ENCODE peak calls at places on chromosome 1, in ten cellular contexts. K, F, Y, W, B, A, R, D, I and V are unnamed samples.

GRCh38 chr1:35274197-35274596 is 5.7 kb downstream of the ZMYM4 start:
- DNase-seq in K (no peak), F (no peak), Y (no peak), W (no peak), B (no peak), A (no peak), R (no peak), D (no peak), I (no peak), V (no peak)

GRCh38 chr1:54013393-54014008 is 4.5 kb downstream of the LDLRAD1 start:
- DNase-seq in K (no peak), F (no peak), Y (no peak), W (no peak), B (no peak), A (no peak), R (no peak), D (no peak), I (no peak), V (no peak)

GRCh38 chr1:154626456-154627246 is 18.7 kb upstream of the ADAR start:
- DNase-seq in K (no peak), F (peak), Y (no peak), W (no peak), B (peak), A (no peak), R (no peak), D (no peak), I (no peak), V (no peak)

GRCh38 chr1:201982082-201982922 is at the start of gene RNPEP:
- DNase-seq in K (peak), F (peak), Y (peak), W (peak), B (peak), A (peak), R (peak), D (peak), I (peak), V (peak)

GRCh38 chr1:162193815-162194214 is 124.3 kb downstream of the NOS1AP start:
- DNase-seq in K (no peak), F (no peak), Y (no peak), W (no peak), B (no peak), A (no peak), R (no peak), D (no peak), I (no peak), V (no peak)

GRCh38 chr1:212873518-212873917 is 15.4 kb downstream of the FLVCR1 start:
- DNase-seq in K (no peak), F (no peak), Y (no peak), W (no peak), B (no peak), A (no peak), R (no peak), D (no peak), I (no peak), V (no peak)

GRCh38 chr1:19047373-19047772 is 90.9 kb upstream of the IFFO2 start:
- DNase-seq in K (no peak), F (no peak), Y (no peak), W (no peak), B (no peak), A (no peak), R (no peak), D (no peak), I (no peak), V (no peak)

GRCh38 chr1:29688477-29689365 is 452.4 kb downstream of the PTPRU start:
- DNase-seq in K (peak), F (peak), Y (peak), W (no peak), B (peak), A (no peak), R (no peak), D (peak), I (peak), V (peak)

GRCh38 chr1:226778657-226779058 is 39.6 kb upstream of the ITPKB start:
- DNase-seq in K (peak), F (peak), Y (peak), W (peak), B (peak), A (peak), R (peak), D (peak), I (peak), V (peak)

GRCh38 chr1:11842154-11843041 is 5.2 kb downstream of the NPPA start:
- DNase-seq in K (no peak), F (no peak), Y (peak), W (no peak), B (peak), A (peak), R (no peak), D (no peak), I (no peak), V (no peak)

GRCh38 chr1:10694274-10694632 is 102.2 kb downstream of the CASZ1 start:
- DNase-seq in K (peak), F (peak), Y (no peak), W (no peak), B (peak), A (no peak), R (no peak), D (no peak), I (peak), V (peak)

GRCh38 chr1:32701421-32701911 is 1.1 kb downstream of the SYNC start:
- DNase-seq in K (no peak), F (no peak), Y (peak), W (no peak), B (no peak), A (peak), R (no peak), D (peak), I (no peak), V (no peak)

GRCh38 chr1:21294266-21295058 is 4.2 kb upstream of the ECE1 start:
- DNase-seq in K (no peak), F (peak), Y (no peak), W (peak), B (no peak), A (no peak), R (peak), D (no peak), I (no peak), V (peak)

GRCh38 chr1:27015260-27015659 is 2.6 kb upstream of the TENT5B start:
- DNase-seq in K (no peak), F (no peak), Y (no peak), W (no peak), B (no peak), A (no peak), R (no peak), D (no peak), I (no peak), V (no peak)

GRCh38 chr1:100361249-100362089 is 9.2 kb downstream of the CDC14A start:
- DNase-seq in K (no peak), F (no peak), Y (no peak), W (no peak), B (no peak), A (no peak), R (no peak), D (no peak), I (no peak), V (no peak)

GRCh38 chr1:228867093-228867950 is 132.0 kb downstream of the RHOU start:
- DNase-seq in K (no peak), F (no peak), Y (no peak), W (peak), B (peak), A (no peak), R (no peak), D (no peak), I (no peak), V (peak)

GRCh38 chr1:211135342-211135950 is 1.5 kb upstream of the KCNH1 start:
- DNase-seq in K (peak), F (peak), Y (peak), W (no peak), B (peak), A (no peak), R (no peak), D (peak), I (no peak), V (peak)

GRCh38 chr1:3898994-3899775 is 887 bp downstream of the C1orf174 start:
- DNase-seq in K (peak), F (no peak), Y (no peak), W (no peak), B (peak), A (no peak), R (peak), D (no peak), I (no peak), V (peak)

GRCh38 chr1:185786524-185786923 is 52.3 kb downstream of the HMCN1 start:
- DNase-seq in K (peak), F (no peak), Y (no peak), W (no peak), B (no peak), A (no peak), R (no peak), D (peak), I (no peak), V (peak)

GRCh38 chr1:169025412-169025811 is 81.1 kb upstream of the ATP1B1 start:
- DNase-seq in K (no peak), F (no peak), Y (no peak), W (no peak), B (no peak), A (no peak), R (no peak), D (no peak), I (no peak), V (no peak)

GRCh38 chr1:225768662-225769426 is 8.8 kb upstream of the SRP9 start:
- DNase-seq in K (no peak), F (peak), Y (no peak), W (no peak), B (no peak), A (no peak), R (peak), D (no peak), I (no peak), V (no peak)

GRCh38 chr1:13700521-13701273 is 709 bp downstream of the PRDM2 start:
- DNase-seq in K (peak), F (no peak), Y (peak), W (peak), B (peak), A (peak), R (no peak), D (peak), I (peak), V (peak)

GRCh38 chr1:39204441-39205081 is at the start of gene MACF1:
- DNase-seq in K (peak), F (peak), Y (peak), W (peak), B (peak), A (peak), R (peak), D (peak), I (peak), V (peak)

GRCh38 chr1:65066379-65066765 is 81.6 kb upstream of the AK4 start:
- DNase-seq in K (peak), F (no peak), Y (no peak), W (no peak), B (no peak), A (no peak), R (no peak), D (no peak), I (no peak), V (no peak)

GRCh38 chr1:197356723-197357533 is 88.9 kb downstream of the CRB1 start:
- DNase-seq in K (peak), F (peak), Y (peak), W (no peak), B (peak), A (no peak), R (peak), D (peak), I (no peak), V (peak)

GRCh38 chr1:206935491-206936067 is 10.7 kb downstream of the PIGR start:
- DNase-seq in K (peak), F (no peak), Y (peak), W (peak), B (peak), A (peak), R (no peak), D (no peak), I (peak), V (peak)

GRCh38 chr1:54934869-54935268 is 45.6 kb upstream of the TMEM61 start:
- DNase-seq in K (peak), F (peak), Y (peak), W (no peak), B (peak), A (no peak), R (no peak), D (peak), I (no peak), V (peak)

GRCh38 chr1:39110882-39111281 is 84.7 kb downstream of the NDUFS5 start:
- DNase-seq in K (peak), F (peak), Y (no peak), W (no peak), B (peak), A (no peak), R (no peak), D (peak), I (no peak), V (peak)

GRCh38 chr1:216793303-216793702 is 70.1 kb upstream of the ESRRG start:
- DNase-seq in K (no peak), F (peak), Y (no peak), W (no peak), B (no peak), A (no peak), R (no peak), D (no peak), I (no peak), V (no peak)

GRCh38 chr1:151581946-151582345 is 29.9 kb upstream of the SNX27 start:
- DNase-seq in K (no peak), F (no peak), Y (no peak), W (no peak), B (no peak), A (no peak), R (no peak), D (no peak), I (no peak), V (no peak)

GRCh38 chr1:209685835-209686234 is 10.6 kb downstream of the G0S2 start:
- DNase-seq in K (no peak), F (no peak), Y (no peak), W (no peak), B (no peak), A (no peak), R (no peak), D (no peak), I (no peak), V (no peak)

GRCh38 chr1:200367841-200368534 is 41.8 kb downstream of the ZNF281 start:
- DNase-seq in K (peak), F (no peak), Y (peak), W (no peak), B (peak), A (no peak), R (no peak), D (peak), I (no peak), V (peak)

GRCh38 chr1:200364121-200364759 is 45.6 kb downstream of the ZNF281 start:
- DNase-seq in K (peak), F (peak), Y (peak), W (no peak), B (peak), A (no peak), R (peak), D (peak), I (no peak), V (peak)

GRCh38 chr1:200366577-200367253 is 43.1 kb downstream of the ZNF281 start:
- DNase-seq in K (no peak), F (no peak), Y (no peak), W (no peak), B (no peak), A (no peak), R (no peak), D (peak), I (no peak), V (no peak)

GRCh38 chr1:200364831-200365230 is 45.0 kb downstream of the ZNF281 start:
- DNase-seq in K (peak), F (no peak), Y (peak), W (no peak), B (no peak), A (no peak), R (no peak), D (peak), I (no peak), V (no peak)

DNA sequence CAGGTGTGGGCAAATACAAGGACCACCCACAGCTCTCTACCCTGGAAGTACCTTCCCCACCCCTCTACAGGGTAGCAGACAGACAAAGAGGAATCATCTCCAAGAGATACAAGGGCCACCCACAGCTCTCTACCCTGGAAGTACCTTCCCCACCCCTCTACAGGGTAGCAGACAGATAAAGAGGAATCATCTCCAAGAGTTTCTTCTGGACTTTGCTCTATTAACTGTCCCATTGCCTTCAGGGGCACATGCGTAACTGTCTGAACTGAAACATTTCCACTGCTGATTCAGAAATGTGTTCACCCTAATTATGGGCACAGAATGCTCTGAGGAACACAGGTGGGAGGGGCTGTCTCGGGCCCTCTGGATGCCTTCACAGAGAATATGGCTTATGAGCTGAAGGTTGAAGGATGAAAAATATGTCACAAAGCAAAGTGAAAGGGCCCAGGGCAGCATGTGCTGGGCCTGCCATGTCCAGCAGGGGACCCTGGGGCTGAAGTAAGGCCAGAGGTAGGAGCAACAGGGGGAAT is 43.9 kb downstream of the ZNF281 start:
- DNase-seq in K (no peak), F (no peak), Y (no peak), W (no peak), B (no peak), A (no peak), R (no peak), D (no peak), I (no peak), V (no peak)
- TF ChIP-seq CTCF in K (peak), F (no peak), Y (peak), W (no peak), B (no peak), A (no peak), R (no peak), D (no peak), I (no peak), V (peak)

DNA sequence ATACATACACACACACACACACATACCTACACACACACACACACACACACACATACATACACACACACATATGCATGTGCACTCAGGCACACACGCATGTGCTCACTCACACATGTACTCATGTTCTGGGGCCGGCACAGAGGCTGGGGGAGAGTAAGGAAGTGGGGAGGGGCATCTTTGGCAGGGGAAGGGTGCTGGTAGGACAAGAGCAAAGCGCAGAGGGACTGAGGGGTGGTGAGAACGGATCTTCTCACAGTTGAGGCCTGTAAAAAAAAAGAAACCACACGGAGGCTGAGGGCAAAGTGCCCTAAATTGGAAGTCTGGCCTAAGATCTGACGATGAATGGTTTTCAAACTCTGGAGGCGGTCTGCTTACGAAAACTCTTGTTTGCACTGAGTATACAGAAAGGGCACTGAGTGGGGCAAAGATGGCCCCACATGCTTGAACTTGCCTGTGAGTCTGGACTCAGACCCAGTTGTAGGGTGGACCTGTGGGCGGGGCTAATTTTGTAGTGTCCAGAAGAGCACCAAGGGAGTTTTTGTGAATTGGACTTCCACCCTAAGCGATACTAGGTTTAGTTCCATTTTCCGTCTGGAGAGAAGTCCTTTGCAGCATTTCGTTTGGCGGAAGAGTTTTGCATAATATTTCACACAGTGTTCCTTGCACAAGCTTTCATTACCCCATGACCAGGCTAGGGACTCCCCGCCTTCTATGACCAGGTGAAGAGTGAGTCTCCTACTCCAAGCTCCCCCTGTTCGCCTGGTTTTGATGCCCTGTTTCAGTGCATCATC is 79.3 kb upstream of the LYST start:
- DNase-seq in K (no peak), F (peak), Y (no peak), W (no peak), B (no peak), A (no peak), R (no peak), D (no peak), I (peak), V (no peak)
- H3K4me3 ChIP-seq in K (no peak), F (no peak), Y (no peak), W (no peak), B (no peak), A (no peak), R (no peak), D (no peak), I (no peak), V (no peak)

GRCh38 chr1:108570128-108570527 is 10.2 kb downstream of the EEIG2 start:
- DNase-seq in K (no peak), F (peak), Y (no peak), W (no peak), B (peak), A (no peak), R (no peak), D (peak), I (no peak), V (peak)
- TF ChIP-seq CTCF in K (peak), F (peak), Y (peak), W (no peak), B (peak), A (no peak), R (peak), D (peak), I (no peak), V (peak)

GRCh38 chr1:66336641-66336991 is 197.3 kb upstream of the SGIP1 start:
- DNase-seq in K (no peak), F (no peak), Y (no peak), W (no peak), B (no peak), A (no peak), R (no peak), D (no peak), I (no peak), V (no peak)
- H3K4me3 ChIP-seq in K (no peak), F (no peak), Y (no peak), W (no peak), B (no peak), A (peak), R (no peak), D (peak), I (no peak), V (no peak)

GRCh38 chr1:105793541-105794146 is 1262.8 kb upstream of the PRMT6 start:
- DNase-seq in K (peak), F (peak), Y (no peak), W (peak), B (peak), A (no peak), R (peak), D (no peak), I (no peak), V (peak)
- TF ChIP-seq CTCF in K (peak), F (peak), Y (no peak), W (peak), B (peak), A (peak), R (peak), D (peak), I (peak), V (peak)

DNA sequence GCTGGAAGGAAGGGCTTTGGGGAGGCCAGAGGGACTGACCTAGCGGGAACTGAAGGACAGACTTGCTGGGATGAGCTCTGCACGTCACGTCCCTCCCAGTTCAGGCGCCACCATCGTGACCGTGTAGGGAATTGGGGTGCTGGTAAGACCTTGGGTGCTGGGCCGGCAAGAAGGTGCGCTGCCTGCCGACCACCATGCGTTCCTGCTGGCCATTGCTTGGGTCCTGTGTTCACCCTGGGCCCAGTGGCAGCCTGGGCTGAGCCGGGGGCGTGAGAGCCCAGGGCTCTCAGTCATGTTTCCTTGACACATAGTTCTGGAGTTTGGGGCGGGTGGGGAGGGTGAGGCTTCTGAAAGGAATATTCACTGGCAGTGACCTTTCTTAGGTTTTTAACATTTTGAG is 176.0 kb downstream of the CAMTA1 start:
- DNase-seq in K (no peak), F (no peak), Y (no peak), W (no peak), B (no peak), A (no peak), R (no peak), D (no peak), I (no peak), V (no peak)
- H3K4me3 ChIP-seq in K (no peak), F (no peak), Y (no peak), W (no peak), B (no peak), A (no peak), R (no peak), D (no peak), I (no peak), V (no peak)

GRCh38 chr1:110538921-110539320 is 19.9 kb upstream of the KCNA10 start:
- DNase-seq in K (no peak), F (no peak), Y (no peak), W (no peak), B (no peak), A (no peak), R (no peak), D (no peak), I (no peak), V (no peak)

GRCh38 chr1:110535985-110536384 is 17.0 kb upstream of the KCNA10 start:
- DNase-seq in K (no peak), F (no peak), Y (no peak), W (no peak), B (no peak), A (no peak), R (no peak), D (no peak), I (no peak), V (no peak)

GRCh38 chr1:110540891-110541685 is 22.1 kb upstream of the KCNA10 start:
- DNase-seq in K (no peak), F (no peak), Y (no peak), W (no peak), B (no peak), A (no peak), R (no peak), D (no peak), I (no peak), V (no peak)

GRCh38 chr1:110541996-110542395 is 23.0 kb upstream of the KCNA10 start:
- DNase-seq in K (no peak), F (no peak), Y (no peak), W (no peak), B (no peak), A (no peak), R (no peak), D (no peak), I (no peak), V (no peak)

GRCh38 chr1:110538082-110538481 is 19.1 kb upstream of the KCNA10 start:
- DNase-seq in K (no peak), F (no peak), Y (no peak), W (no peak), B (no peak), A (no peak), R (no peak), D (no peak), I (no peak), V (no peak)
- TF ChIP-seq CTCF in K (no peak), F (no peak), Y (no peak), W (no peak), B (no peak), A (no peak), R (no peak), D (no peak), I (no peak), V (no peak)